ENCODE peak calls at places on chromosomes 7 and 10, in four cellular contexts. Y is vagina, M is tibial artery, Z is tibial nerve. R is an unnamed sample.

GRCh38 chr7:27723086-27723485 is 16.9 kb upstream of the TAX1BP1 start:
- DNase-seq in Y (no peak), M (no peak), Z (no peak), R (peak; percentile 40)

GRCh38 chr7:149772821-149773425 is 465 bp downstream of the ZNF467 start:
- DNase-seq in Y (no peak), M (no peak), Z (no peak), R (peak; percentile 8)

GRCh38 chr7:111074071-111074771 is 16.7 kb upstream of the LRRN3 start:
- DNase-seq in Y (no peak), M (no peak), Z (no peak), R (peak; percentile 35)

GRCh38 chr10:49001402-49001801 is 61.8 kb upstream of the LRRC18 start:
- DNase-seq in Y (no peak), M (no peak), Z (no peak), R (no peak)

GRCh38 chr7:93156884-93157283 is 8.7 kb upstream of the SAMD9L start:
- DNase-seq in Y (no peak), M (no peak), Z (no peak), R (no peak)

GRCh38 chr7:134865001-134865845 is 85.8 kb downstream of the CALD1 start:
- DNase-seq in Y (no peak), M (no peak), Z (no peak), R (no peak)

GRCh38 chr10:26044123-26044749 is 110.2 kb downstream of the MYO3A start:
- DNase-seq in Y (no peak), M (no peak), Z (peak; percentile 7), R (no peak)

GRCh38 chr7:93835684-93836083 is 54.9 kb downstream of the TFPI2 start:
- DNase-seq in Y (no peak), M (no peak), Z (no peak), R (no peak)

GRCh38 chr10:132783865-132784581 is 1.9 kb downstream of the NKX6-2 start:
- DNase-seq in Y (no peak), M (no peak), Z (no peak), R (no peak)

GRCh38 chr7:47253650-47254080 is 328.2 kb downstream of the TNS3 start:
- DNase-seq in Y (no peak), M (peak; percentile 62), Z (peak; percentile 41), R (peak; percentile 20)

GRCh38 chr10:132185601-132186487 is 904 bp upstream of the DPYSL4 start:
- DNase-seq in Y (no peak), M (no peak), Z (no peak), R (peak; percentile 15)

GRCh38 chr10:33163941-33164824 is 170.3 kb downstream of the NRP1 start:
- DNase-seq in Y (no peak), M (no peak), Z (no peak), R (peak; percentile 19)

GRCh38 chr10:100743626-100744135 is 1.7 kb upstream of the PAX2 start:
- DNase-seq in Y (no peak), M (no peak), Z (no peak), R (peak; percentile 66)

GRCh38 chr10:86770412-86770960 is 14.1 kb downstream of the BMPR1A start:
- DNase-seq in Y (no peak), M (no peak), Z (no peak), R (peak; percentile 23)

GRCh38 chr7:135414850-135415439 is 95.0 kb downstream of the CNOT4 start:
- DNase-seq in Y (no peak), M (no peak), Z (peak; percentile 24), R (peak; percentile 67)

GRCh38 chr7:135801877-135802276 is 53.3 kb upstream of the FAM180A start:
- DNase-seq in Y (peak; percentile 77), M (no peak), Z (no peak), R (no peak)

GRCh38 chr7:98166668-98166970 is 44.6 kb upstream of the BHLHA15 start:
- DNase-seq in Y (no peak), M (no peak), Z (no peak), R (no peak)

GRCh38 chr7:98167653-98168052 is 43.6 kb upstream of the BHLHA15 start:
- DNase-seq in Y (no peak), M (no peak), Z (no peak), R (no peak)

GRCh38 chr7:98165827-98166667 is 45.2 kb upstream of the BHLHA15 start:
- DNase-seq in Y (no peak), M (no peak), Z (peak; percentile 29), R (peak; percentile 42)

GRCh38 chr7:98168904-98169621 is 42.2 kb upstream of the BHLHA15 start:
- DNase-seq in Y (no peak), M (no peak), Z (no peak), R (no peak)

DNA sequence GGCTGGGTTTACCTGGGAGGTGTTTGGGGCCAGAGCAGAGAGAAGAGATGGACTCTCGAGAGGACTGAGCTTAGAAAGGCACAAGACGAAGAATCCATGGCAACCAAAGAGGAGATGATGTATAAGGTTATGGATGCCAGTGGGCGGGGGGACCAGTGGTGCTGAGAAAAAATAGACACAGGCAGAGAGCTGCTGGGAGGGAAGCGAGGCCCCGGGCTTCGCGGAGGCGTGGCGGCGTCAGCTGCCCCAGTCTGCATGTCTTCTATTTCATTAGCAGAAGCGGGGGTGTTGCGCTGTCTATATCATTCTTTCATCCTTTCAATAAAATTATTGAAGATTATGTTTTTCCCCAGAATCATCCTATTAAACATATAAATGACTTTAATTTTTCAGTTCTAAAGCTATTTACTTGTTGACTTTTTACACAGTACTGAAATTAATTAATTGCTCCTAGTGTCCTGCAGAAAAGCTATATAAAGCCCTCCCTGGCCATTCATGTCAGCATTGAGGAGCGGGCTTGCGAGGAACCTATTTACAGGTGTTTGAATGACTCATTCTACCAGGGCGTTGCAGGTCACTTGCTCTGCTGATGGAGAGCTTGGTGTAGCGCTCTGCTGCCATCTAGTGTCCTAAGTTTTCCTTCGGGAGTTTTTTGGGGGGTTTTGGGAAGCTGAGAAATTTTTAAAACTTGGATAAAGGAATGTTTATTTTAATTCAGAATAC is 42.9 kb upstream of the BHLHA15 start:
- DNase-seq in Y (no peak), M (peak; percentile 38), Z (peak; percentile 77), R (peak; percentile 90)
- TF ChIP-seq CTCF in Y (peak; percentile 61), M (peak; percentile 69), Z (peak; percentile 74), R (peak; percentile 89)

GRCh38 chr10:60919551-60919950 is 24.4 kb downstream of the RHOBTB1 start:
- DNase-seq in Y (no peak), M (no peak), Z (no peak), R (no peak)
- H3K4me3 ChIP-seq in Y (no peak overlapping the region), M (no peak overlapping the region), Z (no peak overlapping the region), R (no peak overlapping the region)

DNA sequence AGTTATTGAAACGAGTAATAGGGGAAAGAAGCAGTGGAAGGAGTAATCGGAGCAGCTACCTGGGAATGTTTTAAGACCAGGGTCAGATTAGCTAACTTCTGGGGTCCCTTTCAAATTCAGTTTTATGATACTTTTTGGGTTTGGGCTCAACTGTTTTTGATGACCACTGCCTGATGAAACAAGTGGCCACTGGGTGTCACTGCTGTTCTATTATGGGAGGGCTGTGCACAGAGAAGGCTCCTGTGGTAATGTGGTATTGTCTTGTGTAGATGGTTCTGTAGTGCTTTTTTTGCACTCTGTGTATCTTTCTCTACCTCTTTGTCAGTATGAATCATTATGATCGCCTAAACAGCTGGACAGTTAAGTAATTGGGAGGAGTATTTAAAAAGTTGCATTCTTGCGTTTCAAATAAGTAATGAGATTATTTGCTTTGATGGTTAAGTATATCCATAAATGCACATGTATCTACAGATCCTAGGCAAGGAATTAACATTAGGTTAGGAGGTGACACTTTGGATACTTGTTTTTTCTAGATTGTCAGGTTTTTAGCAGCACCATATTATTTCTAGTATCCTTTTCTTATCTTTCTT is 128.4 kb downstream of the ABCA13 start:
- DNase-seq in Y (no peak), M (peak; percentile 36), Z (peak; percentile 80), R (peak; percentile 85)
- TF ChIP-seq CTCF in Y (peak; percentile 32), M (peak; percentile 39), Z (peak; percentile 71), R (peak; percentile 90)

DNA sequence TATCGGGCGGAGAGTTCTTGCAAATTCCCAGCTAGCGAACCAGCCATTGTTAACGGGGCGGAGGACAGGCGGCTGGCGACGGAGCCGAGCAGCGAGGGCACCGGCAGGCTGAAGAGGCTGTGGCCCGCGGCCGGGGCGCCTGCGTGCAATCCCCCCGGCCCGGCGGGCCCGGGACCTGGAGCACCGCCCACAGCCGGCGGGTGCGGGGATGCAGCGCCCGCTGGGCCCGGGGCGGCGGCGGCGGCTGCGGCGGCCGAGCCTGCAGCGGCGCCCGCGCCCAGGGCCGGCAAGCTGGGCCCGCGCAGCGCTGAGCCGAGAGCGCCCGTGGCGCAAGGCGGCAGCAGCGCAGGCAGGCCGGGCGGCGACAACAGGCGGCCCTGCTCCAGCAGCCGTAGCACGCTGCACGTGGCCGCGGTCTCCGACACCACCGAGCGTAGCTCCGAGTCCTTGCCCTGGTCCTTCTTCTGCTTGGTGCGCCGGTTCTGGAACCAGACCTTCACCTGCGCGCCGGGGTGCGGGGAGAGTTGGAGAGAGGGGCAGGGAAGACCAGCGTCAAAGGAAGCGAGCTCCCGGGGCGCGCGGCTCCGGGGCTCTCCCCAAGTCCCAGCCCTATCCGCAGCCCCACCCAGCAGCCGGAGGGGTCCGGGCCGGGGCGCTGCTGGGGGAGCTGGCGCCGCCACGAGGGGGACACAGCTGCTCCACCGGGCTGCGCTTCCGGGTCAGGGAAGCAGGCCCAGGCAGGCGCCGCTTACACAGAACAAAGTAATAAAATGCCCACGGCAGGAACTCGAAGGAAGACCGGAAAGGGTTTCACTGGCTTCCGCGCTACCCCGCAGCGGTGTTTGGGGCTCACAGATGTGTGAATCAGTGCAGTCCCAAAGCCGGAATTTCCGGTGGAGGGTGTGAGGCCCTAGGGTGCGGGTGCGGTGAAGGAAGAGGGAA is 3.7 kb downstream of the VAX1 start:
- DNase-seq in Y (no peak), M (no peak), Z (no peak), R (peak; percentile 48)
- H3K4me3 ChIP-seq in Y (peak overlapping the region; percentile 9), M (peak overlapping the region; percentile 2), Z (peak overlapping the region; percentile 29), R (no peak overlapping the region)

DNA sequence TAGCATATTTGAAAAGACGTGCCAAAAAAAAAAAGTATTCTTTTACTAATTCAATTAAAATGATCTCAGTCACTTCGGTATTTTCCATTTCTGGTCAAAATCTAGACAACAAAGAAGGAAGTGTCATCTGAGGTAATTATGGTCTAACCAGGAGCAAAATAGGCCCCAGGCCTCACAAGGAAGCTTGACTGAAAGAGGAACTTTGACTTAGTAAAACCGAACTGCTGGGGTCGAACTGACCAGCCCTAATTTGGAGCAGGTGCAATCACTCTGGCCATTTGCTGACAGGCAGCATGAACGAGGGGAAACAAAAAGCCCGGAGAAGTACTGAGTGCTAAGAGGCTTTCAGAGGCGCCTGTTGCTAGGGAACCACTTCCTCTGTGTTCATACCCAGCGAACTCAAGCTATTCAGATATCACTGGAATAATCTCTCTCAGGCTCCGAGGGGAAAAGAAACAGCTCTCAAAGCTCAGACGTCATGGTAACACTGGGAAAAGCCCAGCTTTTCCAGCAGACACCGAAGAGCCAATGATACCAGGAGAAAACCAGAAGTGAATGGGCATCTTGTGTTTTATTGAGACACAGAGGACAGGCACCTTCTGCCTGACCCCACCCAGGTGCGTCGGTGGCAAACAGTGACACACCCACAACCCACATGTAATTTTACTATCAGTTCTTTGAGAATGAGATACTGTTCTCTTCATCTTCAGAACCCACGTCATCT is 126.5 kb downstream of the FAM107B start:
- DNase-seq in Y (peak; percentile 86), M (peak; percentile 76), Z (peak; percentile 59), R (no peak)
- TF ChIP-seq CTCF in Y (no peak), M (no peak), Z (no peak), R (no peak)

R was measured in epithelial cell of esophagus.